ENCODE peak calls at places on chromosomes 16 and 17, in ten cellular contexts. One of them, this sample, is unnamed.

GRCh38 chr17:17032131-17032692 is 10.0 kb upstream of the MPRIP start:
- DNase-seq in psoas muscle: peak
- DNase-seq in T-cell: no peak
- DNase-seq in transverse colon: peak
- DNase-seq in GM12865: no peak
- DNase-seq in BE2C: peak
- DNase-seq in NCI-H460: no peak
- DNase-seq in activated CD8-positive, alpha-beta memory T cell treated with anti-CD3 and anti-CD28 coated beads, Interleukin-2, amount 50 U/mL, for 4 hours: no peak
- DNase-seq in EL: peak
- DNase-seq in omental fat pad: no peak
- DNase-seq in this sample: no peak

GRCh38 chr17:77002103-77003045 is 134.2 kb downstream of the MGAT5B start:
- DNase-seq in omental fat pad: no peak
- DNase-seq in EL: peak
- DNase-seq in transverse colon: no peak
- DNase-seq in GM12865: no peak
- DNase-seq in T-cell: no peak
- DNase-seq in activated CD8-positive, alpha-beta memory T cell treated with anti-CD3 and anti-CD28 coated beads, Interleukin-2, amount 50 U/mL, for 4 hours: no peak
- DNase-seq in psoas muscle: no peak
- DNase-seq in NCI-H460: no peak
- DNase-seq in BE2C: peak
- DNase-seq in this sample: no peak

GRCh38 chr16:85151603-85152413 is 39.5 kb upstream of the CIBAR2 start:
- DNase-seq in psoas muscle: peak
- DNase-seq in activated CD8-positive, alpha-beta memory T cell treated with anti-CD3 and anti-CD28 coated beads, Interleukin-2, amount 50 U/mL, for 4 hours: no peak
- DNase-seq in omental fat pad: no peak
- DNase-seq in transverse colon: peak
- DNase-seq in NCI-H460: no peak
- DNase-seq in BE2C: peak
- DNase-seq in GM12865: peak
- DNase-seq in EL: peak
- DNase-seq in T-cell: no peak
- DNase-seq in this sample: peak

GRCh38 chr17:20092292-20092867 is 83.2 kb downstream of the SPECC1 start:
- DNase-seq in transverse colon: no peak
- DNase-seq in EL: no peak
- DNase-seq in psoas muscle: no peak
- DNase-seq in BE2C: no peak
- DNase-seq in NCI-H460: no peak
- DNase-seq in omental fat pad: no peak
- DNase-seq in GM12865: no peak
- DNase-seq in T-cell: no peak
- DNase-seq in activated CD8-positive, alpha-beta memory T cell treated with anti-CD3 and anti-CD28 coated beads, Interleukin-2, amount 50 U/mL, for 4 hours: no peak
- DNase-seq in this sample: no peak

GRCh38 chr16:55125818-55126385 is 195.2 kb downstream of the IRX5 start:
- DNase-seq in BE2C: no peak
- DNase-seq in NCI-H460: no peak
- DNase-seq in psoas muscle: no peak
- DNase-seq in GM12865: no peak
- DNase-seq in EL: no peak
- DNase-seq in transverse colon: no peak
- DNase-seq in activated CD8-positive, alpha-beta memory T cell treated with anti-CD3 and anti-CD28 coated beads, Interleukin-2, amount 50 U/mL, for 4 hours: no peak
- DNase-seq in T-cell: no peak
- DNase-seq in omental fat pad: no peak
- DNase-seq in this sample: no peak

GRCh38 chr16:3536271-3536671 is 35.5 kb downstream of the CLUAP1 start:
- DNase-seq in GM12865: no peak
- DNase-seq in transverse colon: no peak
- DNase-seq in psoas muscle: no peak
- DNase-seq in omental fat pad: no peak
- DNase-seq in BE2C: no peak
- DNase-seq in NCI-H460: no peak
- DNase-seq in T-cell: no peak
- DNase-seq in activated CD8-positive, alpha-beta memory T cell treated with anti-CD3 and anti-CD28 coated beads, Interleukin-2, amount 50 U/mL, for 4 hours: no peak
- DNase-seq in EL: no peak
- DNase-seq in this sample: no peak

GRCh38 chr17:18225562-18226283 is at the start of gene LLGL1:
- DNase-seq in GM12865: no peak
- DNase-seq in EL: peak
- DNase-seq in activated CD8-positive, alpha-beta memory T cell treated with anti-CD3 and anti-CD28 coated beads, Interleukin-2, amount 50 U/mL, for 4 hours: no peak
- DNase-seq in transverse colon: no peak
- DNase-seq in NCI-H460: no peak
- DNase-seq in BE2C: no peak
- DNase-seq in psoas muscle: no peak
- DNase-seq in T-cell: no peak
- DNase-seq in omental fat pad: no peak
- DNase-seq in this sample: peak

GRCh38 chr17:75639771-75640555 is 6.7 kb downstream of the SMIM5 start:
- DNase-seq in BE2C: no peak
- DNase-seq in omental fat pad: no peak
- DNase-seq in psoas muscle: peak
- DNase-seq in T-cell: no peak
- DNase-seq in activated CD8-positive, alpha-beta memory T cell treated with anti-CD3 and anti-CD28 coated beads, Interleukin-2, amount 50 U/mL, for 4 hours: no peak
- DNase-seq in GM12865: no peak
- DNase-seq in EL: no peak
- DNase-seq in transverse colon: peak
- DNase-seq in NCI-H460: no peak
- DNase-seq in this sample: no peak

GRCh38 chr17:21419299-21420239 is 43.4 kb downstream of the KCNJ12 start:
- DNase-seq in psoas muscle: no peak
- DNase-seq in EL: no peak
- DNase-seq in GM12865: no peak
- DNase-seq in transverse colon: no peak
- DNase-seq in omental fat pad: no peak
- DNase-seq in NCI-H460: no peak
- DNase-seq in T-cell: peak
- DNase-seq in activated CD8-positive, alpha-beta memory T cell treated with anti-CD3 and anti-CD28 coated beads, Interleukin-2, amount 50 U/mL, for 4 hours: peak
- DNase-seq in BE2C: no peak
- DNase-seq in this sample: no peak

GRCh38 chr17:17398188-17398927 is 78.4 kb upstream of the MED9 start:
- DNase-seq in NCI-H460: no peak
- DNase-seq in EL: no peak
- DNase-seq in omental fat pad: no peak
- DNase-seq in transverse colon: no peak
- DNase-seq in psoas muscle: peak
- DNase-seq in GM12865: no peak
- DNase-seq in activated CD8-positive, alpha-beta memory T cell treated with anti-CD3 and anti-CD28 coated beads, Interleukin-2, amount 50 U/mL, for 4 hours: no peak
- DNase-seq in T-cell: no peak
- DNase-seq in BE2C: no peak
- DNase-seq in this sample: no peak

GRCh38 chr17:44795928-44796327 is 34.2 kb downstream of the GJC1 start:
- DNase-seq in psoas muscle: no peak
- DNase-seq in omental fat pad: no peak
- DNase-seq in T-cell: no peak
- DNase-seq in BE2C: no peak
- DNase-seq in NCI-H460: no peak
- DNase-seq in GM12865: no peak
- DNase-seq in activated CD8-positive, alpha-beta memory T cell treated with anti-CD3 and anti-CD28 coated beads, Interleukin-2, amount 50 U/mL, for 4 hours: no peak
- DNase-seq in transverse colon: no peak
- DNase-seq in EL: no peak
- DNase-seq in this sample: no peak

GRCh38 chr17:64632606-64633005 is 29.5 kb downstream of the SMURF2 start:
- DNase-seq in EL: no peak
- DNase-seq in transverse colon: no peak
- DNase-seq in NCI-H460: no peak
- DNase-seq in activated CD8-positive, alpha-beta memory T cell treated with anti-CD3 and anti-CD28 coated beads, Interleukin-2, amount 50 U/mL, for 4 hours: no peak
- DNase-seq in GM12865: no peak
- DNase-seq in BE2C: no peak
- DNase-seq in T-cell: no peak
- DNase-seq in psoas muscle: no peak
- DNase-seq in omental fat pad: no peak
- DNase-seq in this sample: no peak

GRCh38 chr17:76585048-76585648 is 512 bp downstream of the ST6GALNAC2 start:
- DNase-seq in T-cell: no peak
- DNase-seq in GM12865: no peak
- DNase-seq in EL: peak
- DNase-seq in NCI-H460: no peak
- DNase-seq in psoas muscle: no peak
- DNase-seq in omental fat pad: no peak
- DNase-seq in activated CD8-positive, alpha-beta memory T cell treated with anti-CD3 and anti-CD28 coated beads, Interleukin-2, amount 50 U/mL, for 4 hours: no peak
- DNase-seq in BE2C: no peak
- DNase-seq in transverse colon: peak
- DNase-seq in this sample: no peak

GRCh38 chr17:60154616-60155426 is 5.0 kb downstream of the CA4 start:
- DNase-seq in NCI-H460: no peak
- DNase-seq in EL: peak
- DNase-seq in omental fat pad: no peak
- DNase-seq in T-cell: no peak
- DNase-seq in BE2C: peak
- DNase-seq in GM12865: no peak
- DNase-seq in transverse colon: no peak
- DNase-seq in psoas muscle: peak
- DNase-seq in activated CD8-positive, alpha-beta memory T cell treated with anti-CD3 and anti-CD28 coated beads, Interleukin-2, amount 50 U/mL, for 4 hours: no peak
- DNase-seq in this sample: no peak

GRCh38 chr16:80273635-80274538 is 266.9 kb upstream of the DYNLRB2 start:
- DNase-seq in omental fat pad: no peak
- DNase-seq in T-cell: no peak
- DNase-seq in psoas muscle: no peak
- DNase-seq in GM12865: no peak
- DNase-seq in BE2C: no peak
- DNase-seq in activated CD8-positive, alpha-beta memory T cell treated with anti-CD3 and anti-CD28 coated beads, Interleukin-2, amount 50 U/mL, for 4 hours: no peak
- DNase-seq in NCI-H460: no peak
- DNase-seq in transverse colon: no peak
- DNase-seq in EL: peak
- DNase-seq in this sample: no peak

GRCh38 chr17:379531-380200 is 27.1 kb upstream of the RPH3AL start:
- DNase-seq in GM12865: no peak
- DNase-seq in psoas muscle: no peak
- DNase-seq in EL: no peak
- DNase-seq in NCI-H460: peak
- DNase-seq in BE2C: no peak
- DNase-seq in activated CD8-positive, alpha-beta memory T cell treated with anti-CD3 and anti-CD28 coated beads, Interleukin-2, amount 50 U/mL, for 4 hours: no peak
- DNase-seq in transverse colon: no peak
- DNase-seq in omental fat pad: no peak
- DNase-seq in T-cell: no peak
- DNase-seq in this sample: no peak

GRCh38 chr16:11145173-11145820 is 110.7 kb downstream of the SOCS1 start:
- DNase-seq in omental fat pad: no peak
- DNase-seq in NCI-H460: no peak
- DNase-seq in T-cell: no peak
- DNase-seq in transverse colon: no peak
- DNase-seq in GM12865: no peak
- DNase-seq in psoas muscle: peak
- DNase-seq in BE2C: no peak
- DNase-seq in activated CD8-positive, alpha-beta memory T cell treated with anti-CD3 and anti-CD28 coated beads, Interleukin-2, amount 50 U/mL, for 4 hours: no peak
- DNase-seq in EL: peak
- DNase-seq in this sample: no peak

GRCh38 chr17:4090898-4091297 is 51.9 kb downstream of the ZZEF1 start:
- DNase-seq in activated CD8-positive, alpha-beta memory T cell treated with anti-CD3 and anti-CD28 coated beads, Interleukin-2, amount 50 U/mL, for 4 hours: no peak
- DNase-seq in EL: no peak
- DNase-seq in GM12865: no peak
- DNase-seq in T-cell: no peak
- DNase-seq in transverse colon: no peak
- DNase-seq in psoas muscle: no peak
- DNase-seq in omental fat pad: no peak
- DNase-seq in BE2C: no peak
- DNase-seq in NCI-H460: no peak
- DNase-seq in this sample: no peak

GRCh38 chr16:66434619-66435430 is 7.7 kb downstream of the BEAN1 start:
- DNase-seq in activated CD8-positive, alpha-beta memory T cell treated with anti-CD3 and anti-CD28 coated beads, Interleukin-2, amount 50 U/mL, for 4 hours: no peak
- DNase-seq in NCI-H460: no peak
- DNase-seq in psoas muscle: no peak
- DNase-seq in EL: no peak
- DNase-seq in omental fat pad: no peak
- DNase-seq in transverse colon: no peak
- DNase-seq in T-cell: no peak
- DNase-seq in GM12865: no peak
- DNase-seq in BE2C: no peak
- DNase-seq in this sample: no peak

GRCh38 chr16:68365167-68365817 is 54.5 kb downstream of the PRMT7 start:
- DNase-seq in GM12865: no peak
- DNase-seq in omental fat pad: no peak
- DNase-seq in BE2C: no peak
- DNase-seq in NCI-H460: no peak
- DNase-seq in transverse colon: peak
- DNase-seq in activated CD8-positive, alpha-beta memory T cell treated with anti-CD3 and anti-CD28 coated beads, Interleukin-2, amount 50 U/mL, for 4 hours: no peak
- DNase-seq in EL: peak
- DNase-seq in psoas muscle: no peak
- DNase-seq in T-cell: no peak
- DNase-seq in this sample: no peak

This sample was measured in GM20000.